ENCODE peak calls at places on chromosome 4, in ten cellular contexts. L is ovary, M is PC-9, X is testis, B is transverse colon, A is tibial nerve, U is esophagus squamous epithelium, Y is heart left ventricle, G is right lobe of liver, F is endodermal cell. Z is an unnamed sample. For H3K36me3, the result is how much of the 10 kb centered on the place peaks cover.

GRCh38 chr4:151661873-151662272 is 98.9 kb downstream of the GATB start:
- DNase-seq in L (no peak), M (no peak), X (no peak), B (no peak), A (no peak), U (no peak), Y (no peak), G (no peak), F (peak), Z (no peak)

GRCh38 chr4:165765053-165765452 is 108.0 kb upstream of the TLL1 start:
- DNase-seq in L (no peak), M (no peak), X (no peak), B (no peak), A (no peak), U (no peak), Y (no peak), G (no peak), F (no peak), Z (no peak)

GRCh38 chr4:75046641-75047040 is 113.7 kb downstream of the PARM1 start:
- DNase-seq in L (no peak), M (no peak), X (no peak), B (no peak), A (no peak), U (no peak), Y (no peak), G (no peak), F (no peak), Z (no peak)

GRCh38 chr4:31946456-31946855 is 1226.3 kb downstream of the PCDH7 start:
- DNase-seq in L (no peak), M (no peak), X (no peak), B (no peak), A (no peak), U (no peak), Y (no peak), G (no peak), F (no peak), Z (no peak)

GRCh38 chr4:53508446-53508845 is 82.8 kb downstream of the LNX1 start:
- DNase-seq in L (no peak), M (no peak), X (no peak), B (no peak), A (no peak), U (no peak), Y (no peak), G (no peak), F (no peak), Z (no peak)

GRCh38 chr4:73661646-73662119 is 41.4 kb upstream of the RASSF6 start:
- DNase-seq in L (no peak), M (no peak), X (no peak), B (no peak), A (no peak), U (no peak), Y (no peak), G (no peak), F (no peak), Z (no peak)

GRCh38 chr4:6873792-6874461 is 35.7 kb upstream of the TBC1D14 start:
- DNase-seq in L (peak), M (peak), X (peak), B (peak), A (peak), U (no peak), Y (peak), G (peak), F (peak), Z (peak)

GRCh38 chr4:174274436-174274835 is 9.0 kb downstream of the FBXO8 start:
- DNase-seq in L (no peak), M (no peak), X (no peak), B (no peak), A (no peak), U (no peak), Y (no peak), G (no peak), F (no peak), Z (no peak)

GRCh38 chr4:165668694-165669093 is 204.3 kb upstream of the TLL1 start:
- DNase-seq in L (no peak), M (no peak), X (no peak), B (no peak), A (no peak), U (no peak), Y (no peak), G (no peak), F (peak), Z (no peak)

GRCh38 chr4:59936566-59936965 is 1263.6 kb upstream of the ADGRL3 start:
- DNase-seq in L (no peak), M (no peak), X (no peak), B (no peak), A (no peak), U (no peak), Y (no peak), G (no peak), F (no peak), Z (no peak)

DNA sequence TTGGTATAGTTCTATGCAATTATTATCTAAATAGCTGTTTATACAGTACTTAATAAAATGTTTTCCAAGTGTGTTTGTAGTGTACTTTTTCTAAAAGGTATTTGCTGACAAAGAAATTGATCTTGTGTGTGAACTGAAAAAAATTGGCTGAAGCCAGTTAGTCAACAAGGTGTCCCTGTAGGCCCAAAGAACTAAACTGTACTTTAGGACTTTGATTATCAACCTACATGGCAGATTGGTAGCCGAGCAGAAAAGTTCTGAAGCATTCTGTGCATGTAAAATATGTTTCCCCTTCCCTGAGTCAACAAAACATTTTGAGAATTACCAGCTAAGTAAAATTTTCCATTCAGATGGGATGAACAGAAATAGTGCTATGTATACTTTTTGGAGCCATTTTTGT is 21.0 kb downstream of the ADH5 start:
- DNase-seq in L (no peak), M (no peak), X (no peak), B (no peak), A (no peak), U (no peak), Y (no peak), G (no peak), F (no peak), Z (no peak)
- H3K36me3 ChIP-seq in L (under half), M (under half), X (under half), B (under half), A (under half), U (under half), Y (under half), G (under half), F (under half), Z (under half)

DNA sequence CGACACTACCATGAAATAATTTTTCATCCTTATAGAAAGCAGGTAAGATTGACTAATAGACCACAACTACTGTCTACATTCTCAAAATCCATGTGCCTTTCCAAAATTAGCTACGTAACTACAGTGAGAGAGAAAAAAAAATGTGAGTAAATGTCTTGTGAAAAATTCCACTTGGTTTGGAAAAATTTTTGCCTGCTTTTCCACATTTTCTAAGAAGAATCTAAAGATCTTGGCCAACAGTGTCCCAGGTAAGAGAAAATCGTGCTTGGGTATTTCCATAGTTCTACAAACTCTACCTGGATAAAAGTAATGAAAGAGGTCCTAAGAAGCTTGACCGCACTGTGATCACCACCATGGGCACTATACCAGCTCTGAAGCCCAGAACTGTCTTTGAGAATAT is 1.4 kb upstream of the CLCN3 start:
- DNase-seq in L (no peak), M (no peak), X (no peak), B (no peak), A (no peak), U (no peak), Y (no peak), G (no peak), F (no peak), Z (no peak)
- H3K27ac ChIP-seq in L (no peak), M (peak), X (peak), B (peak), A (no peak), U (peak), Y (no peak), G (peak), F (no peak), Z (peak)

DNA sequence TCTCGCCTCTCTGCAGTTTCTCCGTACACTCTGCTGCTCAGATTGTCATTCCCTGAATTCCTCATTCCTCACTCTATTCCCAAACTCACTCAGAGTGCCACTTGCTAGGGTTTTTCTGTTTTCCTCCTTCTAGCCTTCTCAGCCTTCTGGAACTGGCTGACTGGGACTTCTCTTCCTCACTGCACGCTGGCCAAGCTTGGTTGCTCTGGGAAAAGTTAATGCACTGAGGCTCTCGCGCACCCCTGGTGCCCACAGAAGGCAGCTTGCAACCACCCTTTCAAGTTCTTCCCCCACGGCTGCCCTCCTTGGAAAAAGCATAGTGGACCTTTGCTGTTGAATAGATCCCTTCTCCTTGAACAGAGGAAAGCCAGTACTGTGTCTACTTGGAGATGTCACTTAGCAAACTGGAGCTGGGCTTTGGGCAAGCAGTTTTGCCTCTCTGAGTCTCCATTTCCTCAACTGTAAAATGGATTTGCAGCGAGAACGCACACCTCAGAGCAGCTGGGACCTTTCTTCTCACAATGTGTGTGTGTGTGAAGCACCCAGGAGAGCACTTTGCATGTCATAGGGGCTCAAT is 6.0 kb upstream of the CCKAR start:
- DNase-seq in L (no peak), M (no peak), X (no peak), B (no peak), A (no peak), U (no peak), Y (no peak), G (no peak), F (no peak), Z (no peak)
- TF ChIP-seq CTCF in L (no peak), M (no peak), X (no peak), B (no peak), A (no peak), U (no peak), Y (no peak), G (no peak), F (peak), Z (no peak)

GRCh38 chr4:89300490-89300889 is 7.1 kb downstream of the GPRIN3 start:
- DNase-seq in L (no peak), M (no peak), X (no peak), B (no peak), A (no peak), U (no peak), Y (no peak), G (no peak), F (no peak), Z (no peak)

GRCh38 chr4:89300060-89300459 is 7.5 kb downstream of the GPRIN3 start:
- DNase-seq in L (no peak), M (no peak), X (no peak), B (no peak), A (no peak), U (no peak), Y (no peak), G (no peak), F (no peak), Z (no peak)

GRCh38 chr4:89301003-89301402 is 6.6 kb downstream of the GPRIN3 start:
- DNase-seq in L (no peak), M (no peak), X (no peak), B (no peak), A (no peak), U (no peak), Y (no peak), G (no peak), F (no peak), Z (no peak)

GRCh38 chr4:89303177-89303576 is 4.4 kb downstream of the GPRIN3 start:
- DNase-seq in L (no peak), M (no peak), X (no peak), B (peak), A (no peak), U (no peak), Y (no peak), G (no peak), F (no peak), Z (peak)

DNA sequence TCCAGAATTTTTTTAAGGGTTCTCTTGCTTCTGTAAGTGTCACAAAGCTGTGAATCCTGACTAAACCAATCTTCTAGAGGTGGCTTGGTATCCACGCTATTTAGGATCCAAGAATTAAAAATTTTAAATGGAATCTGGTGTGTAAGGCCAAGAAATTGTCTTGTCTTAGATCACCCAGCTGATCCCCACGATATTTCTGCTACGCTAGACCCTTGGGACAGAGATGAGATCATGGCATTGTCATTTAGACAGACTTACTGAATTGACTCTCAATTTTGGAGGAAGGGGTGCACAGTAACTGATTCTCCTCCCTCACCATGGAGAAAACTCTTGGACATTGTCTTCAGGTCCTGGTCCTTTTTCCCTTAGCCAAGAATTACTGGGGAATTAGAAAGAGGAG is 5.7 kb downstream of the GPRIN3 start:
- DNase-seq in L (no peak), M (no peak), X (no peak), B (no peak), A (no peak), U (no peak), Y (no peak), G (no peak), F (no peak), Z (no peak)
- H3K36me3 ChIP-seq in L (under half), M (under half), X (under half), B (under half), A (under half), U (under half), Y (under half), G (under half), F (under half), Z (under half)

GRCh38 chr4:700587-701264 is 4.9 kb upstream of the PCGF3 start:
- DNase-seq in L (no peak), M (no peak), X (no peak), B (no peak), A (no peak), U (no peak), Y (no peak), G (no peak), F (no peak), Z (no peak)

GRCh38 chr4:702618-703048 is 3.0 kb upstream of the PCGF3 start:
- DNase-seq in L (no peak), M (no peak), X (no peak), B (no peak), A (no peak), U (no peak), Y (no peak), G (no peak), F (no peak), Z (no peak)

GRCh38 chr4:704198-704891 is 1.3 kb upstream of the PCGF3 start:
- DNase-seq in L (peak), M (no peak), X (no peak), B (no peak), A (no peak), U (no peak), Y (no peak), G (peak), F (no peak), Z (no peak)

GRCh38 chr4:703336-704197 is 2.1 kb upstream of the PCGF3 start:
- DNase-seq in L (peak), M (no peak), X (no peak), B (no peak), A (no peak), U (no peak), Y (no peak), G (peak), F (no peak), Z (no peak)

DNA sequence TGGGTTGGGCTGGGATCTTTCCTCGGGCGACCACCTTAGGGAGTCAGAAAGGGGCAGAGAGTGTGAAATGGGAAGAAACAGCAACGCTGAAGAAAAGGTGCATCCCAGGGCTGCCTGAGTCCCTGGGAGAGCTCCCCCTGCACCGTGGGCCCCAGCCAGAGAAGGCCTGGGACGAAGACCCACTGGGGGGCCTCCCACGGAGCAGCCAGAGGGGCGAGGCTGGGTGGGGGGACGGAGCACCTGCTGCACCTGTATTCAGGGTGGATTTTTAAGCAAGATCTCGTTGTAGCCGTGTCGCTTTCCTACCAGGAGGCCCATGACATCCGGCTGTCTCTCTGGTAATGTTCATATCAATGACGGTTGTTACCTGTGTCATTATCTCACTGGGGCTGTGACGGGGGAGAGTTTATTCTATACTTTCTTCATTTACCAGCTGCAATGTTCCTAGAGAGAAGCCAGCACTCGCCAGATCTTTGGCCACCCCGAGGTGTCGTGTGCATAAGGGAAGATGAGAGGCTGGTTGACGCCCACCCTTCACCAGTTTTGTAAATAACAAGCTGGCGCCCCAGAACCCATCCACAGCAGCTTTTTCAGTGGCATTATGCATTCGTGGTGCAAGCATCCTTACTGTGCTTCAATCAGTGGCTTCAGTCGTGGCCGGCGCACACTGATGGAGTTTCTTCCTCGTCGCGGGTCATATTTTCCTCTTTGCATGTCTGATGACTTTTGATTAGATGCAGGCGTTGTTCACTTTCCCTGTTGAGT is 5.6 kb upstream of the PCGF3 start:
- DNase-seq in L (no peak), M (no peak), X (no peak), B (no peak), A (no peak), U (no peak), Y (no peak), G (no peak), F (no peak), Z (no peak)
- H3K27ac ChIP-seq in L (no peak), M (peak), X (no peak), B (peak), A (no peak), U (peak), Y (no peak), G (no peak), F (no peak), Z (no peak)

GRCh38 chr4:8886625-8887406 is 15.2 kb upstream of the HMX1 start:
- DNase-seq in L (no peak), M (no peak), X (no peak), B (no peak), A (no peak), U (no peak), Y (no peak), G (no peak), F (no peak), Z (no peak)
- TF ChIP-seq CTCF in L (no peak), M (peak), X (no peak), B (no peak), A (no peak), U (no peak), Y (no peak), G (peak), F (peak), Z (no peak)

GRCh38 chr4:8393593-8394038 is 46.9 kb downstream of the ACOX3 start:
- DNase-seq in L (peak), M (peak), X (peak), B (peak), A (peak), U (no peak), Y (peak), G (no peak), F (no peak), Z (no peak)
- H3K36me3 ChIP-seq in L (under half), M (under half), X (under half), B (under half), A (under half), U (under half), Y (under half), G (under half), F (half or more), Z (under half)

GRCh38 chr4:64617813-64618212 is 208.6 kb upstream of the TECRL start:
- DNase-seq in L (no peak), M (no peak), X (no peak), B (no peak), A (no peak), U (no peak), Y (no peak), G (no peak), F (no peak), Z (no peak)
- H3K27ac ChIP-seq in L (no peak), M (no peak), X (no peak), B (no peak), A (no peak), U (no peak), Y (no peak), G (no peak), F (no peak), Z (no peak)